ENCODE peak calls at places on chromosome 18, in ten cellular contexts. I is non-pigmented ciliary epithelial cell, Z is AG10803, N is amygdala, V is HL-60, F is NCI-H748 treated with DMSO at 0.1 percent for 48 hours, S is endothelial cell, W is nucleus accumbens, D is EL, H is HFFc6. Y is an unnamed sample.

GRCh38 chr18:48135436-48135966 is 205.0 kb upstream of the SMAD2 start:
- DNase-seq in I (no peak), Z (no peak), N (no peak), V (no peak), F (no peak), S (no peak), W (no peak), D (no peak), H (no peak), Y (no peak)

GRCh38 chr18:61772293-61772848 is 120.4 kb downstream of the RNF152 start:
- DNase-seq in I (no peak), Z (no peak), N (no peak), V (no peak), F (no peak), S (no peak), W (no peak), D (no peak), H (no peak), Y (no peak)

GRCh38 chr18:75314117-75314516 is 103.5 kb downstream of the TSHZ1 start:
- DNase-seq in I (no peak), Z (no peak), N (no peak), V (no peak), F (no peak), S (no peak), W (no peak), D (no peak), H (no peak), Y (no peak)

GRCh38 chr18:3354506-3354905 is 92.6 kb downstream of the MYL12B start:
- DNase-seq in I (no peak), Z (no peak), N (no peak), V (no peak), F (no peak), S (no peak), W (no peak), D (no peak), H (no peak), Y (no peak)

GRCh38 chr18:9974279-9974915 is 60.6 kb downstream of the VAPA start:
- DNase-seq in I (no peak), Z (peak; percentile 13), N (no peak), V (no peak), F (no peak), S (no peak), W (no peak), D (no peak), H (peak; percentile 7), Y (no peak)

GRCh38 chr18:31399336-31400032 is 22.9 kb downstream of the DSG4 start:
- DNase-seq in I (peak; percentile 43), Z (no peak), N (no peak), V (peak; percentile 14), F (no peak), S (no peak), W (no peak), D (no peak), H (no peak), Y (no peak)

GRCh38 chr18:3226048-3226447 is 6.3 kb upstream of the MYOM1 start:
- DNase-seq in I (no peak), Z (no peak), N (no peak), V (no peak), F (no peak), S (no peak), W (no peak), D (no peak), H (no peak), Y (no peak)

GRCh38 chr18:48922801-48923730 is 27.7 kb downstream of the SMAD7 start:
- DNase-seq in I (no peak), Z (peak; percentile 96), N (no peak), V (peak; percentile 83), F (no peak), S (no peak), W (no peak), D (peak; percentile 94), H (peak; percentile 93), Y (no peak)

GRCh38 chr18:69951182-69951581 is 3.5 kb upstream of the CD226 start:
- DNase-seq in I (no peak), Z (peak; percentile 76), N (no peak), V (no peak), F (no peak), S (no peak), W (no peak), D (peak; percentile 58), H (peak; percentile 54), Y (no peak)

GRCh38 chr18:33540392-33540791 is 37.6 kb upstream of the ASXL3 start:
- DNase-seq in I (no peak), Z (no peak), N (no peak), V (no peak), F (no peak), S (no peak), W (no peak), D (no peak), H (no peak), Y (no peak)